ENCODE peak calls at places on chromosomes 13 and 19, in six cellular contexts. One of them, this sample, is unnamed. For H3K9me3, H3K36me3 and H3K4me1, the result is how much of the 10 kb centered on the place peaks cover.

GRCh38 chr13:64505511-64505910 is 2724.6 kb downstream of the PCDH9 start:
- DNase-seq in CD4-positive, CD25-positive, alpha-beta regulatory T cell: no peak
- DNase-seq in endodermal cell: no peak
- DNase-seq in GM23248: peak
- DNase-seq in osteoblast: no peak
- DNase-seq in tibial nerve: no peak
- DNase-seq in this sample: no peak

GRCh38 chr13:28392896-28393295 is 102.0 kb downstream of the FLT1 start:
- DNase-seq in CD4-positive, CD25-positive, alpha-beta regulatory T cell: no peak
- DNase-seq in endodermal cell: no peak
- DNase-seq in GM23248: peak
- DNase-seq in osteoblast: no peak
- DNase-seq in tibial nerve: no peak
- DNase-seq in this sample: no peak

GRCh38 chr19:54448037-54448773 is 794 bp upstream of the LENG8 start:
- DNase-seq in CD4-positive, CD25-positive, alpha-beta regulatory T cell: peak
- DNase-seq in endodermal cell: peak
- DNase-seq in GM23248: peak
- DNase-seq in osteoblast: peak
- DNase-seq in tibial nerve: peak
- DNase-seq in this sample: no peak

GRCh38 chr13:30882996-30883766 is 22.9 kb upstream of the MEDAG start:
- DNase-seq in CD4-positive, CD25-positive, alpha-beta regulatory T cell: no peak
- DNase-seq in endodermal cell: no peak
- DNase-seq in GM23248: no peak
- DNase-seq in osteoblast: no peak
- DNase-seq in tibial nerve: no peak
- DNase-seq in this sample: no peak

GRCh38 chr19:37936166-37936565 is 29.2 kb downstream of the SIPA1L3 start:
- DNase-seq in CD4-positive, CD25-positive, alpha-beta regulatory T cell: no peak
- DNase-seq in endodermal cell: no peak
- DNase-seq in GM23248: no peak
- DNase-seq in osteoblast: no peak
- DNase-seq in tibial nerve: no peak
- DNase-seq in this sample: no peak

GRCh38 chr19:32166238-32166637 is 179.2 kb upstream of the ZNF507 start:
- DNase-seq in CD4-positive, CD25-positive, alpha-beta regulatory T cell: no peak
- DNase-seq in endodermal cell: no peak
- DNase-seq in GM23248: no peak
- DNase-seq in osteoblast: no peak
- DNase-seq in tibial nerve: no peak
- DNase-seq in this sample: no peak

GRCh38 chr13:29758591-29759114 is 91.8 kb downstream of the UBL3 start:
- DNase-seq in CD4-positive, CD25-positive, alpha-beta regulatory T cell: peak
- DNase-seq in endodermal cell: no peak
- DNase-seq in GM23248: no peak
- DNase-seq in osteoblast: no peak
- DNase-seq in tibial nerve: no peak
- DNase-seq in this sample: no peak

GRCh38 chr19:35224681-35225604 is 3.6 kb downstream of the FAM187B start:
- DNase-seq in CD4-positive, CD25-positive, alpha-beta regulatory T cell: no peak
- DNase-seq in endodermal cell: peak
- DNase-seq in GM23248: no peak
- DNase-seq in osteoblast: peak
- DNase-seq in tibial nerve: no peak
- DNase-seq in this sample: no peak

GRCh38 chr13:101170306-101170705 is 246.0 kb downstream of the NALCN start:
- DNase-seq in CD4-positive, CD25-positive, alpha-beta regulatory T cell: no peak
- DNase-seq in endodermal cell: no peak
- DNase-seq in GM23248: no peak
- DNase-seq in osteoblast: no peak
- DNase-seq in tibial nerve: no peak
- DNase-seq in this sample: no peak

GRCh38 chr13:107111248-107111647 is 543.3 kb upstream of the ARGLU1 start:
- DNase-seq in CD4-positive, CD25-positive, alpha-beta regulatory T cell: no peak
- DNase-seq in endodermal cell: no peak
- DNase-seq in GM23248: no peak
- DNase-seq in osteoblast: no peak
- DNase-seq in tibial nerve: no peak
- DNase-seq in this sample: no peak

GRCh38 chr19:42596391-42597071 is 1.8 kb upstream of the CEACAM8 start:
- DNase-seq in CD4-positive, CD25-positive, alpha-beta regulatory T cell: peak
- DNase-seq in endodermal cell: peak
- DNase-seq in GM23248: peak
- DNase-seq in osteoblast: peak
- DNase-seq in tibial nerve: no peak
- DNase-seq in this sample: no peak

GRCh38 chr13:74246398-74246975 is 112.3 kb upstream of the KLF12 start:
- DNase-seq in CD4-positive, CD25-positive, alpha-beta regulatory T cell: no peak
- DNase-seq in endodermal cell: no peak
- DNase-seq in GM23248: peak
- DNase-seq in osteoblast: peak
- DNase-seq in tibial nerve: no peak
- DNase-seq in this sample: no peak

GRCh38 chr19:14061751-14062557 is at the start of gene PALM3:
- DNase-seq in CD4-positive, CD25-positive, alpha-beta regulatory T cell: no peak
- DNase-seq in endodermal cell: no peak
- DNase-seq in GM23248: no peak
- DNase-seq in osteoblast: peak
- DNase-seq in tibial nerve: no peak
- DNase-seq in this sample: no peak

GRCh38 chr19:28940751-28941500 is 272.0 kb downstream of the UQCRFS1 start:
- DNase-seq in CD4-positive, CD25-positive, alpha-beta regulatory T cell: no peak
- DNase-seq in endodermal cell: peak
- DNase-seq in GM23248: peak
- DNase-seq in osteoblast: no peak
- DNase-seq in tibial nerve: no peak
- DNase-seq in this sample: no peak

GRCh38 chr19:40754611-40755247 is 3.7 kb downstream of the SNRPA start:
- DNase-seq in CD4-positive, CD25-positive, alpha-beta regulatory T cell: no peak
- DNase-seq in endodermal cell: no peak
- DNase-seq in GM23248: peak
- DNase-seq in osteoblast: no peak
- DNase-seq in tibial nerve: no peak
- DNase-seq in this sample: no peak

GRCh38 chr13:51148223-51148951 is 37.3 kb upstream of the C13orf42 start:
- DNase-seq in CD4-positive, CD25-positive, alpha-beta regulatory T cell: no peak
- DNase-seq in endodermal cell: peak
- DNase-seq in GM23248: no peak
- DNase-seq in osteoblast: no peak
- DNase-seq in tibial nerve: no peak
- DNase-seq in this sample: no peak

GRCh38 chr19:3670796-3671679 is 29.2 kb downstream of the PIP5K1C start:
- DNase-seq in CD4-positive, CD25-positive, alpha-beta regulatory T cell: no peak
- DNase-seq in endodermal cell: peak
- DNase-seq in GM23248: peak
- DNase-seq in osteoblast: peak
- DNase-seq in tibial nerve: peak
- DNase-seq in this sample: peak

GRCh38 chr19:23382955-23383354 is 12.3 kb downstream of the ZNF91 start:
- DNase-seq in CD4-positive, CD25-positive, alpha-beta regulatory T cell: no peak
- DNase-seq in endodermal cell: no peak
- DNase-seq in GM23248: no peak
- DNase-seq in osteoblast: no peak
- DNase-seq in tibial nerve: no peak
- DNase-seq in this sample: no peak

GRCh38 chr19:23381114-23381513 is 14.2 kb downstream of the ZNF91 start:
- DNase-seq in CD4-positive, CD25-positive, alpha-beta regulatory T cell: no peak
- DNase-seq in endodermal cell: no peak
- DNase-seq in GM23248: no peak
- DNase-seq in osteoblast: no peak
- DNase-seq in tibial nerve: no peak
- DNase-seq in this sample: no peak

GRCh38 chr19:23384166-23384565 is 11.1 kb downstream of the ZNF91 start:
- DNase-seq in CD4-positive, CD25-positive, alpha-beta regulatory T cell: no peak
- DNase-seq in endodermal cell: no peak
- DNase-seq in GM23248: no peak
- DNase-seq in osteoblast: no peak
- DNase-seq in tibial nerve: no peak
- DNase-seq in this sample: no peak

GRCh38 chr19:23384858-23385257 is 10.4 kb downstream of the ZNF91 start:
- DNase-seq in CD4-positive, CD25-positive, alpha-beta regulatory T cell: no peak
- DNase-seq in endodermal cell: no peak
- DNase-seq in GM23248: no peak
- DNase-seq in osteoblast: no peak
- DNase-seq in tibial nerve: no peak
- DNase-seq in this sample: no peak

GRCh38 chr19:23385404-23385803 is 9.9 kb downstream of the ZNF91 start:
- DNase-seq in CD4-positive, CD25-positive, alpha-beta regulatory T cell: no peak
- DNase-seq in endodermal cell: no peak
- DNase-seq in GM23248: no peak
- DNase-seq in osteoblast: no peak
- DNase-seq in tibial nerve: no peak
- DNase-seq in this sample: no peak
- H3K9me3 ChIP-seq in CD4-positive, CD25-positive, alpha-beta regulatory T cell: half or more
- H3K9me3 ChIP-seq in endodermal cell: half or more
- H3K9me3 ChIP-seq in GM23248: under half
- H3K9me3 ChIP-seq in osteoblast: under half
- H3K9me3 ChIP-seq in tibial nerve: half or more
- H3K9me3 ChIP-seq in this sample: under half

DNA sequence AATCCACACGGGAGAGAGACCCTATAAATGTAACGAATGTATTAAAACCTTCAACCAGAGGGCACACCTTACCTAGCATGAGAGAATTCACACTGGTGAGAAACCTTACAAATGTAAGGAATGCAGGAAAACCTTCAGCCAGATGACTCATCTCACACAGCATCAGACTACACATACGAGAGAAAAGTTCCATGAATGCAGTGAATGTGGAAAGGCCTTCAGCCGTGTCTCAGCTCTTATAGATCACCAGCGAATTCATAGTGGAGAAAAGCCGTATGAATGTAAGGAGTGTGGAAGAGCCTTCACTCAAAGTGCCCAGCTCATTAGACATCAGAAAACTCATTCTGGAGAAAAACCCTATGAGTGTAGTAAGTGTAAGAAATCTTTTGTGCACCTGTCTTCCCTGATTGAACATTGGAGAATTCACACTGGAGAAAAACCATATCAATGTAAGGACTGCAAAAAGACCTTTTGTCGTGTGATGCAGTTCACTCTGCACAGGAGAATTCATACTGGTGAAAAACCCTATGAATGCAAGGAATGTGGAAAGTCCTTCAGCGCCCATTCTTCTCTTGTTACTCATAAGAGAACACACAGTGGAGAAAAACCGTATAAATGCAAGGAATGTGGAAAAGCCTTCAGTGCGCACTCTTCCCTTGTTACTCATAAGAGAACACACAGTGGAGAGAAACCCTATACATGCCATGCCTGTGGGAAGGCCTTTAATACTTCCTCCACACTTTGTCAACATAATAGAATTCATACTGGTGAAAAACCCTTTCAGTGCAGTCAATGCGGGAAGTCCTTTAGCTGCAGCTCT is 16.0 kb downstream of the ZNF582 start:
- DNase-seq in CD4-positive, CD25-positive, alpha-beta regulatory T cell: no peak
- DNase-seq in endodermal cell: no peak
- DNase-seq in GM23248: no peak
- DNase-seq in osteoblast: no peak
- DNase-seq in tibial nerve: no peak
- DNase-seq in this sample: no peak
- H3K36me3 ChIP-seq in CD4-positive, CD25-positive, alpha-beta regulatory T cell: under half
- H3K36me3 ChIP-seq in endodermal cell: half or more
- H3K36me3 ChIP-seq in GM23248: half or more
- H3K36me3 ChIP-seq in osteoblast: half or more
- H3K36me3 ChIP-seq in tibial nerve: under half
- H3K36me3 ChIP-seq in this sample: under half

GRCh38 chr13:97240789-97241734 is 18.9 kb downstream of the MBNL2 start:
- DNase-seq in CD4-positive, CD25-positive, alpha-beta regulatory T cell: no peak
- DNase-seq in endodermal cell: no peak
- DNase-seq in GM23248: no peak
- DNase-seq in osteoblast: no peak
- DNase-seq in tibial nerve: no peak
- DNase-seq in this sample: no peak

GRCh38 chr13:97245011-97245410 is 22.9 kb downstream of the MBNL2 start:
- DNase-seq in CD4-positive, CD25-positive, alpha-beta regulatory T cell: no peak
- DNase-seq in endodermal cell: no peak
- DNase-seq in GM23248: no peak
- DNase-seq in osteoblast: no peak
- DNase-seq in tibial nerve: no peak
- DNase-seq in this sample: no peak

GRCh38 chr13:97241761-97242160 is 19.6 kb downstream of the MBNL2 start:
- DNase-seq in CD4-positive, CD25-positive, alpha-beta regulatory T cell: no peak
- DNase-seq in endodermal cell: no peak
- DNase-seq in GM23248: no peak
- DNase-seq in osteoblast: no peak
- DNase-seq in tibial nerve: no peak
- DNase-seq in this sample: no peak

GRCh38 chr13:97243915-97244820 is 22.0 kb downstream of the MBNL2 start:
- DNase-seq in CD4-positive, CD25-positive, alpha-beta regulatory T cell: no peak
- DNase-seq in endodermal cell: no peak
- DNase-seq in GM23248: no peak
- DNase-seq in osteoblast: peak
- DNase-seq in tibial nerve: no peak
- DNase-seq in this sample: no peak

DNA sequence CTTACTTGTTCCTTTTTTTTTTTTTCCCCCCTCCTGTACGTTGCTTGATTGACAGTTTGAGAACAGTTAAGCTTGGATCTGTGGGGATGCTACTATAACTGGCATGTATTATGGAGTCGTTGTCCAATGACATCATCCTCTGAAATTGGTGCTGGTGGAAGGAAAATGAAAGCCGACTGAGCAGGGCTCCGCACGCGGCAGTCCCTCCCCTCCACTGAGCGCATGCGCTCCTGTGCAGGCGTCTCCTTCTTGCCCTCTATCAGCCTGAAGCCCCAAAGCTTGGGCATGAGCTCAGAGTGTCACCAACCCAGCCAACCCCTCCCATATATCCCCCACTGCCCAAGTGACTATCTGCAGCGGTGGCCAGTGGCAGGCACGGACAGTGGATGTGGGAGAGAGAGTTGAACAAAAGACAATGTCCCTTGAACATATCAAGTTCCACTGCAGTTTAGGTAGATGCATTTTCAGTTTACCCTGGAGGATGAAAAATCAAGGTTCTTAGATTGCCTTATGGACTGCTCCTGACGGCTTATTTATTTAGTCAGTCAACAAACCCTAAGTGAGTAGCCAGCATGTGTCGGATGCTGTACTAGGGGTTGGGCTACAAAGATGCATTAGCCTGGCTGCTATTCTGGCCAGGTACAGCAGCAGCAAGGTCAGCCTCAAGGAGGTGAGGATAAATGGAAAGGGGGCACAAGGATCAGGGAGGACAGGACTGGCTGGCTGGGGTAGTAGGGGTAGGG is 20.8 kb downstream of the MBNL2 start:
- DNase-seq in CD4-positive, CD25-positive, alpha-beta regulatory T cell: no peak
- DNase-seq in endodermal cell: no peak
- DNase-seq in GM23248: no peak
- DNase-seq in osteoblast: no peak
- DNase-seq in tibial nerve: no peak
- DNase-seq in this sample: no peak
- H3K4me1 ChIP-seq in CD4-positive, CD25-positive, alpha-beta regulatory T cell: under half
- H3K4me1 ChIP-seq in endodermal cell: under half
- H3K4me1 ChIP-seq in GM23248: half or more
- H3K4me1 ChIP-seq in osteoblast: under half
- H3K4me1 ChIP-seq in tibial nerve: half or more
- H3K4me1 ChIP-seq in this sample: half or more

DNA sequence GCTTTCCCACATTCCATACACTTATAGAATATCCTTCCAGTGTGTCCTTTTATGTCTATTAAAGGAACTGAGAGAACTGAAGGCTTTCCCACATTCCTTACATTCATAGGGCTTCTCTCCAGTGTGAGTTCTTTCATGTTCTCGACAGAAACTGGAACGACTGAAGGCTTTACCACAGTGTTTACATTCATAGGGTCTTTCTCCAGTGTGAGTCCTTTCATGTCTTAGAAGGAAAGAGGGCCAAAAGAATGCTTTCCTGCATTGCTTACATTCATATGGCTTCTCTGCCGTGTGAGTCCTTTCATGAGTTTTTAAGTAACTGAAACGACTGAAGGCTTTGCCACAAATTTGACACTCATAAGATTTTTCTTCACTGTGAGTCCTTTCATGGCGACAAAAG is 22.3 kb downstream of the ZNF44 start:
- DNase-seq in CD4-positive, CD25-positive, alpha-beta regulatory T cell: no peak
- DNase-seq in endodermal cell: no peak
- DNase-seq in GM23248: no peak
- DNase-seq in osteoblast: no peak
- DNase-seq in tibial nerve: no peak
- DNase-seq in this sample: no peak
- H3K9me3 ChIP-seq in CD4-positive, CD25-positive, alpha-beta regulatory T cell: half or more
- H3K9me3 ChIP-seq in endodermal cell: half or more
- H3K9me3 ChIP-seq in GM23248: under half
- H3K9me3 ChIP-seq in osteoblast: half or more
- H3K9me3 ChIP-seq in tibial nerve: half or more
- H3K9me3 ChIP-seq in this sample: half or more

This sample was measured in thoracic aorta.